ENCODE peak calls at places on chromosomes 13 and 19, in four cellular contexts. T, G, M and K are unnamed samples.

GRCh38 chr13:66657165-66657895 is 572.8 kb downstream of the PCDH9 start:
- DNase-seq in T (peak; percentile 44), G (peak; percentile 99), M (no peak), K (peak; percentile 4)

GRCh38 chr13:40970803-40971202 is 48.3 kb downstream of the ELF1 start:
- DNase-seq in T (no peak), G (no peak), M (no peak), K (no peak)

GRCh38 chr13:26558912-26559485 is 1.5 kb downstream of the WASF3 start:
- DNase-seq in T (no peak), G (no peak), M (no peak), K (peak; percentile 83)

GRCh38 chr13:110306340-110306959 is 507 bp downstream of the COL4A1 start:
- DNase-seq in T (no peak), G (no peak), M (no peak), K (peak; percentile 69)

GRCh38 chr19:6423499-6424189 is 967 bp downstream of the KHSRP start:
- DNase-seq in T (no peak), G (no peak), M (peak; percentile 67), K (peak; percentile 75)

GRCh38 chr13:44749906-44750305 is 173.8 kb upstream of the TSC22D1 start:
- DNase-seq in T (no peak), G (no peak), M (no peak), K (no peak)

GRCh38 chr13:106493569-106493968 is 41.9 kb downstream of the EFNB2 start:
- DNase-seq in T (no peak), G (no peak), M (no peak), K (no peak)

GRCh38 chr13:101406787-101407186 is 9.5 kb downstream of the NALCN start:
- DNase-seq in T (no peak), G (no peak), M (no peak), K (no peak)

GRCh38 chr19:7605490-7606222 is 10.0 kb downstream of the CAMSAP3 start:
- DNase-seq in T (no peak), G (no peak), M (peak; percentile 69), K (peak; percentile 47)

GRCh38 chr13:73465629-73465974 is 406.8 kb downstream of the KLF5 start:
- DNase-seq in T (no peak), G (no peak), M (no peak), K (no peak)

GRCh38 chr13:75533866-75534265 is 3.8 kb downstream of the COMMD6 start:
- DNase-seq in T (no peak), G (no peak), M (no peak), K (no peak)

GRCh38 chr19:3057275-3057714 is 5.0 kb downstream of the TLE5 start:
- DNase-seq in T (no peak), G (peak; percentile 92), M (no peak), K (no peak)

GRCh38 chr13:74575729-74576125 is 441.5 kb upstream of the KLF12 start:
- DNase-seq in T (no peak), G (peak; percentile 80), M (peak; percentile 65), K (peak; percentile 86)

GRCh38 chr19:43639507-43640423 is at the start of gene CADM4:
- DNase-seq in T (no peak), G (peak; percentile 4), M (peak; percentile 47), K (peak; percentile 78)

GRCh38 chr13:83365723-83366122 is 516.6 kb downstream of the SLITRK1 start:
- DNase-seq in T (no peak), G (no peak), M (no peak), K (no peak)

GRCh38 chr19:29121684-29122083 is 91.3 kb downstream of the UQCRFS1 start:
- DNase-seq in T (no peak), G (no peak), M (peak; percentile 18), K (peak; percentile 39)

GRCh38 chr13:110045202-110045601 is 258.8 kb upstream of the IRS2 start:
- DNase-seq in T (no peak), G (no peak), M (no peak), K (no peak)

GRCh38 chr19:996051-996838 is 4.0 kb upstream of the GRIN3B start:
- DNase-seq in T (no peak), G (peak; percentile 48), M (peak; percentile 73), K (peak; percentile 62)

GRCh38 chr19:39927524-39928356 is 6.7 kb downstream of the FCGBP start:
- DNase-seq in T (no peak), G (no peak), M (no peak), K (no peak)

GRCh38 chr13:111213964-111214726 is 99.0 kb downstream of the ARHGEF7 start:
- DNase-seq in T (no peak), G (peak; percentile 60), M (no peak), K (no peak)

GRCh38 chr13:44726214-44726613 is 150.1 kb upstream of the TSC22D1 start:
- DNase-seq in T (no peak), G (no peak), M (no peak), K (no peak)

GRCh38 chr19:10508707-10509106 is 5.6 kb upstream of the KEAP1 start:
- DNase-seq in T (no peak), G (no peak), M (peak; percentile 71), K (no peak)

GRCh38 chr13:111049791-111050538 is 65.1 kb upstream of the ARHGEF7 start:
- DNase-seq in T (no peak), G (no peak), M (peak; percentile 18), K (peak; percentile 46)

GRCh38 chr19:19524053-19524452 is 4.7 kb upstream of the YJEFN3 start:
- DNase-seq in T (no peak), G (no peak), M (no peak), K (no peak)

GRCh38 chr19:49691243-49692101 is 556 bp downstream of the CPT1C start:
- DNase-seq in T (no peak), G (peak; percentile 60), M (peak; percentile 66), K (peak; percentile 94)

GRCh38 chr13:71464673-71465072 is 402.3 kb downstream of the DACH1 start:
- DNase-seq in T (no peak), G (no peak), M (no peak), K (no peak)

GRCh38 chr13:96075953-96076543 is 13.9 kb upstream of the HS6ST3 start:
- DNase-seq in T (no peak), G (no peak), M (no peak), K (no peak)

GRCh38 chr13:113973218-113974164 is at the start of gene C13orf46:
- DNase-seq in T (no peak), G (no peak), M (no peak), K (no peak)